ENCODE peak calls at places on chromosomes 6 and 20, in ten cellular contexts. N, G, B, W, Y, F, S, P, R and M are unnamed samples.

GRCh38 chr6:84575264-84575663 is 189.1 kb downstream of the TBX18 start:
- DNase-seq in N (no peak), G (no peak), B (peak), W (no peak), Y (no peak), F (peak), S (peak), P (no peak), R (peak), M (no peak)

GRCh38 chr6:168158280-168158979 is 79.4 kb upstream of the FRMD1 start:
- DNase-seq in N (no peak), G (no peak), B (no peak), W (no peak), Y (no peak), F (no peak), S (no peak), P (no peak), R (no peak), M (no peak)

GRCh38 chr6:610882-611281 is 46.0 kb downstream of the HUS1B start:
- DNase-seq in N (no peak), G (no peak), B (no peak), W (no peak), Y (no peak), F (no peak), S (no peak), P (no peak), R (no peak), M (no peak)

GRCh38 chr6:70413829-70414494 is 654 bp downstream of the FAM135A start:
- DNase-seq in N (no peak), G (no peak), B (no peak), W (no peak), Y (no peak), F (peak), S (peak), P (peak), R (peak), M (no peak)

GRCh38 chr20:47358672-47359532 is 2.4 kb upstream of the ZMYND8 start:
- DNase-seq in N (peak), G (no peak), B (peak), W (no peak), Y (no peak), F (peak), S (peak), P (peak), R (peak), M (peak)

GRCh38 chr6:24332306-24332705 is 25.6 kb downstream of the DCDC2 start:
- DNase-seq in N (no peak), G (no peak), B (no peak), W (no peak), Y (no peak), F (peak), S (peak), P (no peak), R (no peak), M (no peak)

GRCh38 chr6:35294308-35294945 is 3.2 kb upstream of the DEF6 start:
- DNase-seq in N (no peak), G (peak), B (peak), W (peak), Y (no peak), F (peak), S (peak), P (peak), R (peak), M (peak)

GRCh38 chr6:54473328-54473727 is 165.1 kb downstream of the TINAG start:
- DNase-seq in N (no peak), G (no peak), B (no peak), W (no peak), Y (no peak), F (no peak), S (peak), P (no peak), R (no peak), M (no peak)

GRCh38 chr6:113122060-113122459 is 735.1 kb upstream of the MARCKS start:
- DNase-seq in N (no peak), G (no peak), B (no peak), W (no peak), Y (no peak), F (peak), S (peak), P (no peak), R (peak), M (peak)

GRCh38 chr6:52726741-52727535 is 36.3 kb downstream of the GSTA2 start:
- DNase-seq in N (no peak), G (no peak), B (no peak), W (no peak), Y (no peak), F (no peak), S (no peak), P (no peak), R (no peak), M (no peak)

GRCh38 chr20:57399587-57400261 is 8.5 kb downstream of the RBM38 start:
- DNase-seq in N (no peak), G (no peak), B (no peak), W (peak), Y (peak), F (no peak), S (no peak), P (no peak), R (no peak), M (peak)

GRCh38 chr20:4082406-4083102 is 67.2 kb upstream of the RNF24 start:
- DNase-seq in N (no peak), G (peak), B (no peak), W (peak), Y (no peak), F (peak), S (no peak), P (no peak), R (peak), M (peak)

GRCh38 chr6:30703011-30703410 is 12.2 kb upstream of the NRM start:
- DNase-seq in N (no peak), G (no peak), B (no peak), W (no peak), Y (no peak), F (no peak), S (no peak), P (no peak), R (no peak), M (peak)

GRCh38 chr20:24033151-24033550 is 44.6 kb upstream of the GGTLC1 start:
- DNase-seq in N (no peak), G (peak), B (no peak), W (no peak), Y (no peak), F (no peak), S (no peak), P (no peak), R (no peak), M (no peak)

GRCh38 chr6:89604662-89605061 is 33.9 kb downstream of the LYRM2 start:
- DNase-seq in N (no peak), G (no peak), B (no peak), W (no peak), Y (no peak), F (no peak), S (no peak), P (peak), R (no peak), M (no peak)

GRCh38 chr20:61696181-61696735 is 369.4 kb downstream of the TAF4 start:
- DNase-seq in N (no peak), G (no peak), B (no peak), W (peak), Y (no peak), F (no peak), S (no peak), P (no peak), R (no peak), M (no peak)

GRCh38 chr20:21515300-21516179 is 1.7 kb upstream of the NKX2-2 start:
- DNase-seq in N (no peak), G (no peak), B (no peak), W (no peak), Y (no peak), F (no peak), S (no peak), P (no peak), R (no peak), M (no peak)